ENCODE peak calls at places on chromosomes 13 and 19, in nine cellular contexts. E, X, D, G, O, U, Q, K and Y are unnamed samples. For H3K4me1, the result is how much of the 10 kb centered on the place peaks cover.

GRCh38 chr19:38735257-38735686 is 9.0 kb downstream of the CAPN12 start:
- DNase-seq in K (no peak), U (peak), Q (no peak), X (peak), D (no peak), G (peak), E (no peak), O (peak), Y (peak)

GRCh38 chr13:24627090-24627714 is 53.0 kb upstream of the ATP12A start:
- DNase-seq in X (no peak), E (no peak), K (no peak), D (peak), G (no peak), O (no peak), Q (peak), U (no peak), Y (no peak)

GRCh38 chr13:49020940-49021548 is 45.3 kb downstream of the FNDC3A start:
- DNase-seq in G (no peak), X (no peak), Q (peak), O (no peak), E (no peak), U (no peak), K (no peak), D (no peak), Y (no peak)

GRCh38 chr13:98285317-98285716 is 108.2 kb upstream of the RNF113B start:
- DNase-seq in O (no peak), Q (no peak), D (no peak), G (no peak), E (no peak), K (peak), U (no peak), X (no peak), Y (no peak)

GRCh38 chr19:1469936-1470863 is 8.8 kb downstream of the C19orf25 start:
- DNase-seq in G (peak), U (no peak), D (peak), E (no peak), X (peak), O (peak), Q (no peak), K (no peak), Y (no peak)

GRCh38 chr19:49684983-49685553 is 4.3 kb upstream of the ADM5 start:
- DNase-seq in E (no peak), D (no peak), Q (no peak), K (no peak), O (no peak), X (no peak), U (no peak), G (no peak), Y (no peak)

GRCh38 chr19:495440-496332 is 600 bp upstream of the MADCAM1 start:
- DNase-seq in U (no peak), G (peak), E (no peak), X (no peak), Q (peak), D (no peak), K (peak), O (peak), Y (no peak)

GRCh38 chr13:23637813-23638212 is 67.6 kb downstream of the TNFRSF19 start:
- DNase-seq in E (no peak), U (no peak), O (no peak), K (no peak), G (peak), X (no peak), Q (no peak), D (no peak), Y (no peak)

GRCh38 chr13:109355875-109356428 is 430.4 kb downstream of the IRS2 start:
- DNase-seq in D (no peak), O (no peak), Q (no peak), K (no peak), X (no peak), G (no peak), E (no peak), U (no peak), Y (no peak)

GRCh38 chr13:44305845-44306244 is 67.8 kb upstream of the SERP2 start:
- DNase-seq in U (no peak), Q (no peak), G (no peak), D (no peak), K (peak), O (no peak), E (no peak), X (no peak), Y (no peak)

GRCh38 chr13:111639196-111639705 is 318.8 kb downstream of the TEX29 start:
- DNase-seq in K (no peak), G (no peak), O (no peak), E (no peak), U (no peak), D (no peak), X (no peak), Q (no peak), Y (no peak)

GRCh38 chr13:110240943-110241342 is 66.0 kb downstream of the COL4A1 start:
- DNase-seq in G (no peak), E (no peak), K (no peak), Q (no peak), U (no peak), D (no peak), O (no peak), X (no peak), Y (no peak)

GRCh38 chr19:33055718-33056117 is 9.0 kb downstream of the RHPN2 start:
- DNase-seq in U (no peak), Q (peak), X (no peak), E (no peak), K (peak), O (no peak), D (no peak), G (no peak), Y (no peak)

GRCh38 chr19:2235026-2235395 is 1.1 kb downstream of the PLEKHJ1 start:
- DNase-seq in O (no peak), U (no peak), X (no peak), G (no peak), K (no peak), Q (no peak), E (no peak), D (no peak), Y (no peak)

GRCh38 chr13:112968380-112968909 is 569 bp upstream of the MCF2L start:
- DNase-seq in U (no peak), Q (no peak), D (no peak), X (peak), O (peak), E (no peak), K (no peak), G (peak), Y (no peak)

GRCh38 chr13:103638706-103639105 is 572.5 kb upstream of the SLC10A2 start:
- DNase-seq in G (no peak), X (no peak), Q (no peak), K (no peak), O (no peak), U (no peak), D (no peak), E (no peak), Y (no peak)

GRCh38 chr13:29844441-29844840 is 6.0 kb downstream of the UBL3 start:
- DNase-seq in E (no peak), D (no peak), G (no peak), Q (no peak), K (peak), X (no peak), O (no peak), U (no peak), Y (no peak)

GRCh38 chr13:40315416-40316064 is 350.9 kb downstream of the FOXO1 start:
- DNase-seq in G (no peak), D (no peak), Q (peak), O (peak), X (no peak), U (peak), K (no peak), E (peak), Y (no peak)

GRCh38 chr13:110290811-110291210 is 16.1 kb downstream of the COL4A1 start:
- DNase-seq in G (no peak), E (no peak), X (no peak), Q (no peak), U (no peak), D (no peak), K (no peak), O (no peak), Y (no peak)

GRCh38 chr13:75393839-75394238 is 88.1 kb downstream of the TBC1D4 start:
- DNase-seq in D (no peak), Q (no peak), K (peak), U (no peak), O (no peak), X (no peak), E (no peak), G (no peak), Y (no peak)

GRCh38 chr19:33796164-33797100 is at the start of gene KCTD15:
- DNase-seq in K (peak), E (no peak), G (peak), O (no peak), U (peak), Q (peak), D (no peak), X (peak), Y (no peak)

GRCh38 chr13:89897681-89898080 is 1449.8 kb upstream of the MIR17HG start:
- DNase-seq in O (no peak), X (no peak), E (no peak), K (no peak), Q (no peak), D (no peak), G (no peak), U (no peak), Y (no peak)

GRCh38 chr19:44925114-44925891 is 10.9 kb downstream of the APOC1 start:
- DNase-seq in K (peak), Q (peak), E (peak), G (peak), D (no peak), X (peak), O (no peak), U (peak), Y (peak)

GRCh38 chr13:22740264-22740663 is 440.5 kb upstream of the SGCG start:
- DNase-seq in U (no peak), Q (peak), G (no peak), O (no peak), K (no peak), D (no peak), X (no peak), E (no peak), Y (no peak)

GRCh38 chr13:49124693-49125304 is 95.3 kb upstream of the MLNR start:
- DNase-seq in O (no peak), U (no peak), X (no peak), G (no peak), D (no peak), Q (no peak), E (no peak), K (no peak), Y (no peak)

GRCh38 chr13:36432106-36432544 is at the start of gene CCNA1:
- DNase-seq in D (no peak), E (no peak), Q (peak), K (no peak), O (no peak), U (peak), G (peak), X (no peak), Y (no peak)

GRCh38 chr13:62357887-62358645 is 942.4 kb upstream of the PCDH20 start:
- DNase-seq in K (peak), Q (peak), U (no peak), D (peak), O (no peak), G (no peak), X (no peak), E (no peak), Y (no peak)

GRCh38 chr19:50794778-50795664 is 4.8 kb downstream of the ACP4 start:
- DNase-seq in X (no peak), K (no peak), D (no peak), U (no peak), Q (no peak), O (no peak), G (no peak), E (no peak), Y (no peak)

GRCh38 chr19:58409010-58409790 is 751 bp downstream of the ZNF584 start:
- DNase-seq in E (peak), K (peak), Q (peak), U (no peak), G (peak), X (no peak), O (no peak), D (no peak), Y (no peak)

DNA sequence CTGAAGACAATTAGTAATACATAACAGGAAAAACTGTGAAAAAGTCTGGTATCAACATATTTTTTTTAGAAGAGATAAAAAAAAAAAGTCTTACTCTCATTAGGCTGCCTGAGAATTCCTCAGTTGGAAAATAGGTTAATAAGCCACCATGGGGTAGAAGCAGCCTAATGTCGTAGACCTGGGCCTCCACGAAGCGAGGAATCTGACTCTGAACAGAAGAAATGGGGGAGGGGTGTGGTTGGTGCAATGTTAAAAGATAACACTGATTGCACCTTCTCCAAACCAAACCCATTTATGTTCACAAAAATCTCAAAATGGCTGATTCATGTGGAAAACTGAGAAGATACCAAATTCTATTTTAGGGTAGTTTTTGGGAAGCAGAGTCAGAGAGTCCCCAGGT is 62.4 kb downstream of the MPHOSPH8 start:
- DNase-seq in U (no peak), K (no peak), G (no peak), X (no peak), D (no peak), Q (no peak), O (no peak), E (no peak), Y (no peak)
- H3K27ac ChIP-seq in U (no peak), K (no peak), G (no peak), X (no peak), D (no peak), Q (no peak), O (no peak), E (no peak), Y (no peak)

DNA sequence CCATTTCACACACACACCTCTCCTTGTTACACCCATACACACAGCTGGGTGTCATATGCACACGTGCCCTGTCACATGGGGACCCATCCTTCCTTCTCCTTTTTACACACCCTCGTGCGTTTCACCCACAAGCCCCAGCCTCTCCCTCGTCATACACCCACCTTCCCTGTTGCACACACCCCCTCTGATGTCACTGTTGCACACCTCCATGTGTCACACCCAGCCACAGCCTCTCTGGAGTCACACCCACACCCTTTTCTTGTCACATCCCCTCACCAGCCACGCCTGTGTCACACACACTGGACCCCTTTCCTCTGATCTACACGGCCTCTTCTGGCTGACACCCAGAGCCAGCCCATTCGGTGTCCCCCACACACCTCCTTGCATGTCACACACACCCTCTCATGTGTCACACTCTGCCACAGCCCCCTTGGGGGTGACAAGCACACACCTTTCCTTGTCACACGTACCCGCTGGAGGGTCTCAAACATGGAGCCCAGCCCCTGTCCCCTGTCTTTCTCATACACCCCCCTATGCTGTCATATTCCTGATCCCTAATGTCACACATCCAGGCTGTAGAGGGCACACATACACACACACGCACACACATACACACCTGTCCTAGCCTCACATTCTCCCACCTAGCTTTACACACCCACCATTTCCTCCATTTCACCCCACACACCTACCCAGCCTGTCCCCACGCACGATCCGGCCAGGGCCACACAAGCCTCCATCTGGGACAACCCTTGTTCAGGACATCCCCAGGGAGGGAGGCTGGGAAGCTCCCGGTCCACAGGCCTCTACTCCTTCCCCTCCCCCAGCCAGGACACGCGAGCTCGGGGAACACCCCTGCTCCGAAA is 1.4 kb downstream of the NOVA2 start:
- DNase-seq in Q (no peak), O (no peak), E (no peak), X (no peak), D (no peak), G (no peak), K (no peak), U (no peak), Y (no peak)
- TF ChIP-seq CTCF in Q (no peak), O (no peak), E (no peak), X (no peak), D (no peak), G (no peak), K (no peak), U (no peak), Y (no peak)

GRCh38 chr19:13162749-13163608 is 12.8 kb downstream of the IER2 start:
- DNase-seq in G (peak), Q (peak), U (peak), D (peak), O (peak), X (peak), E (peak), K (peak), Y (peak)

GRCh38 chr19:13163609-13164364 is 13.6 kb downstream of the IER2 start:
- DNase-seq in G (peak), X (peak), D (no peak), O (peak), E (peak), Q (peak), K (peak), U (peak), Y (peak)

GRCh38 chr19:13159713-13160112 is 9.5 kb downstream of the IER2 start:
- DNase-seq in K (no peak), G (no peak), E (no peak), D (no peak), X (no peak), U (no peak), Q (no peak), O (no peak), Y (no peak)

GRCh38 chr19:13156968-13157882 is 7.0 kb downstream of the IER2 start:
- DNase-seq in X (peak), E (no peak), O (no peak), G (no peak), K (no peak), U (no peak), Q (no peak), D (no peak), Y (no peak)

GRCh38 chr19:13160557-13160956 is 10.3 kb downstream of the IER2 start:
- DNase-seq in E (peak), X (no peak), U (no peak), K (peak), D (no peak), O (no peak), Q (peak), G (no peak), Y (no peak)
- H3K4me1 ChIP-seq in E (under half), X (under half), U (under half), K (under half), D (half or more), O (half or more), Q (under half), G (half or more), Y (under half)

GRCh38 chr13:79287994-79288795 is 117.9 kb downstream of the RBM26 start:
- DNase-seq in O (no peak), Q (no peak), G (no peak), D (no peak), X (no peak), E (no peak), U (no peak), K (no peak), Y (no peak)
- H3K27ac ChIP-seq in O (no peak), Q (no peak), G (no peak), D (no peak), X (no peak), E (no peak), U (no peak), K (no peak), Y (no peak)

GRCh38 chr19:9500796-9501195 is 2.4 kb upstream of the ZNF560 start:
- DNase-seq in D (no peak), G (no peak), U (no peak), O (no peak), X (no peak), K (no peak), E (no peak), Q (no peak), Y (no peak)
- TF ChIP-seq CTCF in D (no peak), G (no peak), U (no peak), O (no peak), X (no peak), K (no peak), E (no peak), Q (no peak), Y (no peak)

DNA sequence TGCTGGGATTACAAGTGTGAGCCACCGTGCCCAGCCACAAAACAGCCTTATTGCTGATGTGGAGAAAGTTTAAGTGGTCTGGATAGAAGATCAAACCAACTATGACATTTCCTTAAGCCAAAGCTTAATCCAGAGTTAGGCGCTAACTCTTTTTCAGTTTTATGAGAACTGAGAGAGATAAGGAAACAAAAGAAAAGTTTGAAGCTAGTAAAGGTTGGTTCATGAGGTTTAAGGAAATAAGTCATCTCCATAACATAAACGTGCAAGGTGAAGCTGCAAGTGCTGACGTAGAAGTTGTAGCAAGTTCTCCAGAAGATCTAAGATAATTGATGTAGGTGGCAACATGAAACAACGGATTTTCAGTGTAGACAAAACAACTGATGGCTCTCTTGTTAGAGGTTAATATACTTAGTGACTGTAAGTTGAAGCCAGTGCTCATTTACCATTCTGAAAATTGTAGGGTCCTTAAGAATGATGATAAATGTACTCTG is 41.6 kb downstream of the ZMYM2 start:
- DNase-seq in U (no peak), X (no peak), K (no peak), G (no peak), D (no peak), O (no peak), Q (no peak), E (no peak), Y (no peak)
- H3K4me1 ChIP-seq in U (under half), X (under half), K (under half), G (under half), D (under half), O (under half), Q (under half), E (under half), Y (under half)

DNA sequence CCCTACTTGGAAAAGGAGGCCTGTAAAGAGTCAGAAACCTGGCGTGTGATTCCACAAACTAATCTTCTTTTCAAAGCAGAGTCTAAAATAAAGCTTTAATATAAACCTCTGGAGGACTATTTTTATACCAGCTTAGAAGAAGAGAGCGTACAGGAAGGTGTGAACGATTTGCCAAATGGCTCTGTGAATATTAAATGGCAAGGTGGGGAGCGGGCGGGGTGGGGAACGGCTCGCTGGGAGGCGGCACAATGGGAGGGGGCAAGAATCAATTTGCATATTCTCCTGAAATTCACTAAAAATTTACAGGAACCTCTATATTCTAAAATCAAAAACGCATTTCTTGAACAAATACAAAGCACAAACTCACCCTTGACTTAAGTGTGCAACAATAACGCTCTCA is 982 bp downstream of the ZNF780B start:
- DNase-seq in K (no peak), D (no peak), X (no peak), G (no peak), U (no peak), Q (no peak), O (no peak), E (no peak), Y (no peak)
- H3K27ac ChIP-seq in K (no peak), D (no peak), X (no peak), G (peak), U (no peak), Q (peak), O (peak), E (peak), Y (no peak)

GRCh38 chr19:23440791-23441190 is 45.5 kb upstream of the ZNF91 start:
- DNase-seq in U (no peak), D (no peak), Q (peak), E (no peak), G (no peak), X (no peak), O (no peak), K (no peak), Y (no peak)
- TF ChIP-seq CTCF in U (no peak), D (peak), Q (peak), E (no peak), G (peak), X (no peak), O (no peak), K (no peak), Y (peak)

GRCh38 chr19:5958851-5959122 is 19.2 kb downstream of the RANBP3 start:
- DNase-seq in X (no peak), D (no peak), E (no peak), K (no peak), U (no peak), G (no peak), O (no peak), Q (no peak), Y (no peak)
- H3K4me1 ChIP-seq in X (half or more), D (under half), E (half or more), K (half or more), U (under half), G (half or more), O (half or more), Q (half or more), Y (under half)